ENCODE peak calls at places on chromosomes 3 and 15, in five cellular contexts. O is Karpas-422, G is aorta, T is AG04450, P is Peyer's patch. H is an unnamed sample.

GRCh38 chr15:74821091-74821789 is 5.2 kb upstream of the CPLX3 start:
- DNase-seq in O (peak; percentile 98), G (no peak), T (no peak), P (peak; percentile 62), H (peak; percentile 27)

GRCh38 chr3:117549716-117550115 is 840.1 kb downstream of the TUSC7 start:
- DNase-seq in O (no peak), G (no peak), T (no peak), P (no peak), H (no peak)

GRCh38 chr15:75195122-75195765 is 6.4 kb upstream of the C15orf39 start:
- DNase-seq in O (no peak), G (no peak), T (no peak), P (no peak), H (no peak)

GRCh38 chr3:177589921-177590336 is 392.6 kb upstream of the TBL1XR1 start:
- DNase-seq in O (no peak), G (no peak), T (peak; percentile 91), P (no peak), H (no peak)

GRCh38 chr3:111808439-111808838 is 50.6 kb upstream of the PHLDB2 start:
- DNase-seq in O (no peak), G (no peak), T (no peak), P (no peak), H (no peak)

GRCh38 chr3:176974303-176974702 is 223.0 kb downstream of the TBL1XR1 start:
- DNase-seq in O (no peak), G (no peak), T (no peak), P (no peak), H (no peak)

GRCh38 chr3:8658326-8659212 is 14.0 kb upstream of the SSUH2 start:
- DNase-seq in O (no peak), G (peak; percentile 95), T (no peak), P (no peak), H (no peak)

GRCh38 chr15:81887913-81888312 is 157.9 kb downstream of the MEX3B start:
- DNase-seq in O (no peak), G (no peak), T (peak; percentile 46), P (no peak), H (no peak)

DNA sequence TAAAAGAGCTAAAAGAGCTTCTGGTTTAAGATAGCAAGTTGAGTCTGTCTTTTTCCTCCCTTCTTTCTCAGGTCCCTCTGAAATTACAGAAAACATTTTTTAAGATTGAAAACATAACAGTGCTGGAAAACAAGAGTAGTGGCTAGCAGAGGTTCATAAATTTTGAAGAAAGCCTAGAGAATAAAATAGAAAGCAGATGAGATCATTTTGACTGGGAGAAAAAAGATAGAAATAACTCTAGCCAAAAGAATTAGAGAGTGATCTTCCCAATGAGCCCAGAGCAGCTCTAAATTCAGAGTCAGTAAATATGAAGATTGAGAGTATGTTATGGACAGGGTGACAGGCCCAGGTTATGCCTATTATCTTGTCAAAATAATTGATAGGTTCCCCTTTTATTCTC is 41.8 kb downstream of the ATP8B4 start:
- DNase-seq in O (no peak), G (no peak), T (no peak), P (no peak), H (no peak)
- H3K27ac ChIP-seq in O (no peak overlapping the region), G (no peak overlapping the region), T (no peak overlapping the region), P (no peak overlapping the region), H (no peak overlapping the region)

GRCh38 chr3:129460155-129460554 is 20.1 kb downstream of the IFT122 start:
- DNase-seq in O (no peak), G (no peak), T (no peak), P (no peak), H (no peak)
- H3K27ac ChIP-seq in O (no peak overlapping the region), G (no peak overlapping the region), T (no peak overlapping the region), P (no peak overlapping the region), H (no peak overlapping the region)

DNA sequence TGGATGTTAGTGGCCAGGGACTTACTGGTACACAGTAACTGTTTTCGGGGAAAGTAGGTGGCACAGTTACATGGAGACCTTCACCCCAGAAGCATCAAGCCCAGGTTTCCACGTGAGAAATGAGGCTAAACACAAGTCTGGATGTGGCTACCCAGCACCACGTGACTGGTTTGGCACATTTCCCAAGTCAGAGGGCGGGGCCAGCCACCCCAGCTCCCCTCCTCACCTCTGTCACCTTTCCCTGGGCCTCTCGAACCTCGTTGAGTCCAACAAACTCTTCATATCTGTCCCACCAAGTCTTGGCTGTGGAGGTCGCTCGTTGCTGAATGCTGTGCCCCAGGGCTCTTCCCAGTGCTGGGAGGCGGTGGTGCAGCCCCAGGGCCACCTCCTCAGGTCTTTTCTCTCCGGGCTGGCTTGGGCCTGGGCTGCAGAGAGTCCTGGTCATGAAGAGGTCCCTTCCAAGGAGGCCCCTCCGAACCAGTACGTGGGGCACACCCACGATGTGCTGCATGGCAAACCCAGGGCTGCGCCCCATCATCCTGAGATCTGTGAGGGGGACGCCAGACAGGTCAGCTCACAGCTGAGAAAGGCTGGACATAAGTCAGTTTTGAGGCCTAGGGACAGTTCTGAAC is 4.8 kb upstream of the PLXNB1 start:
- DNase-seq in O (no peak), G (no peak), T (no peak), P (no peak), H (no peak)
- H3K27ac ChIP-seq in O (no peak overlapping the region), G (no peak overlapping the region), T (no peak overlapping the region), P (peak overlapping the region; percentile 77), H (peak overlapping the region; percentile 31)

DNA sequence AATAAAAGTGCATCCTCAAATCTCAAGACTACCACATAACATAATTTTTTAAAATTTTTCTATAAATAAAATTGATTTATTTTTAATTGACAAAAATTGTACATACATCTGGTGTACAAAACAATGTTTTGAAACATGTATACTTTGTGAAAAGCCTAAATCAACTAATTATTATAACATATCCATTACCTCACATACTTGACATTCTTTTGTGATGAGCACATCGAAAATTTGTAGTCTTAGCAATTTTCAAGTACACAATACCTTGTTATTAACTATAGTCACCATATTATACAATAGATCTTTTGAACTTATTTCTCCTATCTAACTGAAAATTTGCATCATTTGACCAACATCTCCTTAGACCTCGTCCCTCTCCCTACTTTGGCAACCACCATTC is 7.9 kb upstream of the WNT5A start:
- DNase-seq in O (no peak), G (no peak), T (no peak), P (no peak), H (no peak)
- H3K27ac ChIP-seq in O (no peak overlapping the region), G (no peak overlapping the region), T (no peak overlapping the region), P (no peak overlapping the region), H (no peak overlapping the region)

GRCh38 chr3:62795978-62796635 is 79.1 kb downstream of the CADPS start:
- DNase-seq in O (peak; percentile 80), G (no peak), T (no peak), P (no peak), H (no peak)
- H3K27ac ChIP-seq in O (peak overlapping the region; percentile 66), G (no peak overlapping the region), T (no peak overlapping the region), P (no peak overlapping the region), H (no peak overlapping the region)

GRCh38 chr3:58474967-58475578 is 16.8 kb upstream of the KCTD6 start:
- DNase-seq in O (peak; percentile 65), G (no peak), T (no peak), P (no peak), H (no peak)

GRCh38 chr3:58471025-58471887 is 20.6 kb upstream of the KCTD6 start:
- DNase-seq in O (no peak), G (no peak), T (peak; percentile 33), P (no peak), H (no peak)

GRCh38 chr3:58470363-58471024 is 21.4 kb upstream of the KCTD6 start:
- DNase-seq in O (no peak), G (no peak), T (no peak), P (no peak), H (no peak)

GRCh38 chr3:58473275-58473674 is 18.6 kb upstream of the KCTD6 start:
- DNase-seq in O (no peak), G (no peak), T (no peak), P (no peak), H (no peak)

DNA sequence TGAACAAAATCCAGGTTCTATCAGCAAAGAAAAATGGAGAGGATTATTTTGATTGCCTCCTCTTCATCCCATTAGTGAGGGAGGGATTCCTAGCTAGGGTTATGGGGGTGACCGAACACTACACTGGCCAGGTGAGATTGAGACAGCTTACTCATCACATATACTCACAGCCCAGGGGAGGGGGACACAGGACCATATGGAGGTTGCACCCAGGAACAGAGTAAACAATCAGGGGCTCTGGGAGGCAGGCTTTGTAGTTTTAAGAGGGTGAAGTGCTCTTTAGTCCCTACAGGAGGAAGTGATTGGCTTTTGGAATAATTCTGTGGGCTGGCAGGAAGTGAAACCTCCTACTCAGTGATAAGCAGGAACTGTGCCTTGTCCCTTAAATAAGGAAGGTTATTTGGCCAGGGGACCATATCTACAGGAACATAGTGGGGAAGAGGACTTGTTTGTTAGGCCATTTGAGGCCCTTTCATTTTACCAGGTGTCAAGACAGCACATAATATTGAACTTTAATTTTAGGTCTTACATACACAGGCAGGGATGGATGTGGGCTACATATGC is 17.5 kb upstream of the KCTD6 start:
- DNase-seq in O (peak; percentile 69), G (no peak), T (no peak), P (no peak), H (no peak)
- H3K27ac ChIP-seq in O (no peak overlapping the region), G (no peak overlapping the region), T (no peak overlapping the region), P (no peak overlapping the region), H (no peak overlapping the region)

GRCh38 chr15:22961661-22962221 is 18.4 kb downstream of the CYFIP1 start:
- DNase-seq in O (no peak), G (peak; percentile 50), T (no peak), P (peak; percentile 13), H (no peak)
- H3K27ac ChIP-seq in O (no peak overlapping the region), G (peak overlapping the region; percentile 62), T (peak overlapping the region; percentile 81), P (peak overlapping the region; percentile 27), H (peak overlapping the region; percentile 36)

DNA sequence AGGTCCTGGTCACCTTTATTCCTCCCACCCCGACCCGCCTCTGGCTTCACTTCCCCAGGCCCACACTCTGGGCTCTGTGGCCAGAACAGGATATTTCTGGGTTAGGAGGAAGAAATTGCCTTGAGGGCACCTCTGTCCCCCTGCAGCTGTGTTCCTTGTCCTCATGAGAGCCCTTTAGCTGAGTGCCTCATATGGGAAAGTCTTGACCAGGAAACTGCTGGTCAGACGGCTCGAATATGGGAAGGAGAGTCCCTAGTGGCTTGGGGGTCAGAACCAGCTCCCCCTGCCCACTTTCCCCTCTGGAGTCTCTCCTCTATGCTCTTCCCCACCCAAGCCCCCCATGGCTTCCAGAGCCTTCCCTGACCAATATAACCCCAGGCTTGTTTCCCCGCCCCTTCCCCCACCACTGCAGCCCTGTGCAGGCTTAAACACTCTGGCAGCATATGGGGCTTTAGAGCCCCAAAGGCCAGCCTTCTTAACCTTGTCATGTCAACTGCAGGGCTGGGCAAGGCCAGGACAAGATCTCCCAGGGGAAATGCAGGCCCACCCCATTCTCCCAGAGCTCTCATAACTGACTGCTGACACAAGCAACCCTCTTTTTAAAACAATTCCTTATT is 36.4 kb downstream of the SEC22C start:
- DNase-seq in O (no peak), G (no peak), T (no peak), P (no peak), H (no peak)
- H3K27ac ChIP-seq in O (no peak overlapping the region), G (peak overlapping the region; percentile 10), T (no peak overlapping the region), P (peak overlapping the region; percentile 26), H (peak overlapping the region; percentile 48)

GRCh38 chr15:99568548-99569352 is 3.0 kb downstream of the MEF2A start:
- DNase-seq in O (peak; percentile 54), G (no peak), T (no peak), P (no peak), H (no peak)
- H3K27ac ChIP-seq in O (peak overlapping the region; percentile 75), G (no peak overlapping the region), T (no peak overlapping the region), P (peak overlapping the region; percentile 98), H (no peak overlapping the region)

H was measured in caudate nucleus.